ENCODE peak calls at places on chromosomes 12 and 14, in seven cellular contexts. One of them, this sample, is unnamed.

GRCh38 chr12:89980236-89980635 is 271.6 kb upstream of the ATP2B1 start:
- DNase-seq in GM23338: no peak
- DNase-seq in BE2C: no peak
- DNase-seq in sigmoid colon: no peak
- DNase-seq in epithelial cell of proximal tubule: peak
- DNase-seq in CD8-positive, alpha-beta T cell: no peak
- DNase-seq in epithelial cell of esophagus: peak
- DNase-seq in this sample: no peak

GRCh38 chr12:15404485-15404884 is 82.2 kb downstream of the PTPRO start:
- DNase-seq in GM23338: no peak
- DNase-seq in BE2C: no peak
- DNase-seq in sigmoid colon: no peak
- DNase-seq in epithelial cell of proximal tubule: no peak
- DNase-seq in CD8-positive, alpha-beta T cell: no peak
- DNase-seq in epithelial cell of esophagus: peak
- DNase-seq in this sample: no peak

GRCh38 chr14:29320261-29320660 is 553.7 kb downstream of the FOXG1 start:
- DNase-seq in GM23338: no peak
- DNase-seq in BE2C: no peak
- DNase-seq in sigmoid colon: no peak
- DNase-seq in epithelial cell of proximal tubule: no peak
- DNase-seq in CD8-positive, alpha-beta T cell: no peak
- DNase-seq in epithelial cell of esophagus: no peak
- DNase-seq in this sample: no peak

GRCh38 chr14:91108941-91109611 is 4.8 kb upstream of the DGLUCY start:
- DNase-seq in GM23338: no peak
- DNase-seq in BE2C: no peak
- DNase-seq in sigmoid colon: peak
- DNase-seq in epithelial cell of proximal tubule: no peak
- DNase-seq in CD8-positive, alpha-beta T cell: no peak
- DNase-seq in epithelial cell of esophagus: peak
- DNase-seq in this sample: no peak

GRCh38 chr14:38758661-38759060 is 344.4 kb downstream of the SEC23A start:
- DNase-seq in GM23338: no peak
- DNase-seq in BE2C: no peak
- DNase-seq in sigmoid colon: no peak
- DNase-seq in epithelial cell of proximal tubule: no peak
- DNase-seq in CD8-positive, alpha-beta T cell: no peak
- DNase-seq in epithelial cell of esophagus: no peak
- DNase-seq in this sample: no peak

GRCh38 chr12:112013601-112014402 is 576 bp downstream of the ERP29 start:
- DNase-seq in GM23338: peak
- DNase-seq in BE2C: peak
- DNase-seq in sigmoid colon: peak
- DNase-seq in epithelial cell of proximal tubule: peak
- DNase-seq in CD8-positive, alpha-beta T cell: peak
- DNase-seq in epithelial cell of esophagus: peak
- DNase-seq in this sample: peak

GRCh38 chr14:73283592-73284379 is 46.5 kb downstream of the PAPLN start:
- DNase-seq in GM23338: peak
- DNase-seq in BE2C: no peak
- DNase-seq in sigmoid colon: no peak
- DNase-seq in epithelial cell of proximal tubule: no peak
- DNase-seq in CD8-positive, alpha-beta T cell: no peak
- DNase-seq in epithelial cell of esophagus: peak
- DNase-seq in this sample: no peak

GRCh38 chr14:89429206-89430091 is 12.4 kb upstream of the FOXN3 start:
- DNase-seq in GM23338: no peak
- DNase-seq in BE2C: no peak
- DNase-seq in sigmoid colon: peak
- DNase-seq in epithelial cell of proximal tubule: no peak
- DNase-seq in CD8-positive, alpha-beta T cell: no peak
- DNase-seq in epithelial cell of esophagus: peak
- DNase-seq in this sample: no peak

GRCh38 chr12:71865166-71865713 is 25.7 kb downstream of the TBC1D15 start:
- DNase-seq in GM23338: no peak
- DNase-seq in BE2C: peak
- DNase-seq in sigmoid colon: no peak
- DNase-seq in epithelial cell of proximal tubule: peak
- DNase-seq in CD8-positive, alpha-beta T cell: no peak
- DNase-seq in epithelial cell of esophagus: peak
- DNase-seq in this sample: no peak

GRCh38 chr12:112018571-112019237 is 5.5 kb downstream of the ERP29 start:
- DNase-seq in GM23338: no peak
- DNase-seq in BE2C: no peak
- DNase-seq in sigmoid colon: no peak
- DNase-seq in epithelial cell of proximal tubule: no peak
- DNase-seq in CD8-positive, alpha-beta T cell: no peak
- DNase-seq in epithelial cell of esophagus: peak
- DNase-seq in this sample: no peak

GRCh38 chr12:91574391-91574790 is 391.8 kb upstream of the DCN start:
- DNase-seq in GM23338: no peak
- DNase-seq in BE2C: no peak
- DNase-seq in sigmoid colon: no peak
- DNase-seq in epithelial cell of proximal tubule: no peak
- DNase-seq in CD8-positive, alpha-beta T cell: no peak
- DNase-seq in epithelial cell of esophagus: no peak
- DNase-seq in this sample: no peak

GRCh38 chr12:3351731-3352130 is 139.3 kb upstream of the PRMT8 start:
- DNase-seq in GM23338: no peak
- DNase-seq in BE2C: no peak
- DNase-seq in sigmoid colon: no peak
- DNase-seq in epithelial cell of proximal tubule: no peak
- DNase-seq in CD8-positive, alpha-beta T cell: no peak
- DNase-seq in epithelial cell of esophagus: no peak
- DNase-seq in this sample: no peak

GRCh38 chr14:51139221-51139681 is 44.3 kb upstream of the TRIM9 start:
- DNase-seq in GM23338: no peak
- DNase-seq in BE2C: no peak
- DNase-seq in sigmoid colon: no peak
- DNase-seq in epithelial cell of proximal tubule: peak
- DNase-seq in CD8-positive, alpha-beta T cell: no peak
- DNase-seq in epithelial cell of esophagus: peak
- DNase-seq in this sample: no peak

GRCh38 chr14:74176404-74176788 is 62.9 kb upstream of the VSX2 start:
- DNase-seq in GM23338: no peak
- DNase-seq in BE2C: no peak
- DNase-seq in sigmoid colon: no peak
- DNase-seq in epithelial cell of proximal tubule: no peak
- DNase-seq in CD8-positive, alpha-beta T cell: no peak
- DNase-seq in epithelial cell of esophagus: no peak
- DNase-seq in this sample: no peak

GRCh38 chr12:90961154-90961553 is 6.2 kb upstream of the CCER1 start:
- DNase-seq in GM23338: no peak
- DNase-seq in BE2C: no peak
- DNase-seq in sigmoid colon: no peak
- DNase-seq in epithelial cell of proximal tubule: no peak
- DNase-seq in CD8-positive, alpha-beta T cell: no peak
- DNase-seq in epithelial cell of esophagus: no peak
- DNase-seq in this sample: no peak

GRCh38 chr12:126602611-126603010 is 1537.4 kb downstream of the AACS start:
- DNase-seq in GM23338: no peak
- DNase-seq in BE2C: no peak
- DNase-seq in sigmoid colon: no peak
- DNase-seq in epithelial cell of proximal tubule: no peak
- DNase-seq in CD8-positive, alpha-beta T cell: no peak
- DNase-seq in epithelial cell of esophagus: no peak
- DNase-seq in this sample: no peak

GRCh38 chr12:93918262-93918661 is 230.1 kb upstream of the PLXNC1 start:
- DNase-seq in GM23338: no peak
- DNase-seq in BE2C: no peak
- DNase-seq in sigmoid colon: no peak
- DNase-seq in epithelial cell of proximal tubule: peak
- DNase-seq in CD8-positive, alpha-beta T cell: no peak
- DNase-seq in epithelial cell of esophagus: no peak
- DNase-seq in this sample: no peak

GRCh38 chr14:21070610-21071224 is 613 bp downstream of the ARHGEF40 start:
- DNase-seq in GM23338: peak
- DNase-seq in BE2C: peak
- DNase-seq in sigmoid colon: no peak
- DNase-seq in epithelial cell of proximal tubule: no peak
- DNase-seq in CD8-positive, alpha-beta T cell: no peak
- DNase-seq in epithelial cell of esophagus: peak
- DNase-seq in this sample: no peak

GRCh38 chr12:109462868-109463692 is 14.0 kb downstream of the KCTD10 start:
- DNase-seq in GM23338: peak
- DNase-seq in BE2C: peak
- DNase-seq in sigmoid colon: peak
- DNase-seq in epithelial cell of proximal tubule: peak
- DNase-seq in CD8-positive, alpha-beta T cell: no peak
- DNase-seq in epithelial cell of esophagus: peak
- DNase-seq in this sample: no peak

GRCh38 chr14:100802766-100803693 is 22.9 kb upstream of the MEG3 start:
- DNase-seq in GM23338: no peak
- DNase-seq in BE2C: no peak
- DNase-seq in sigmoid colon: no peak
- DNase-seq in epithelial cell of proximal tubule: no peak
- DNase-seq in CD8-positive, alpha-beta T cell: no peak
- DNase-seq in epithelial cell of esophagus: no peak
- DNase-seq in this sample: no peak

GRCh38 chr12:132685400-132685799 is 1.7 kb downstream of the POLE start:
- DNase-seq in GM23338: no peak
- DNase-seq in BE2C: no peak
- DNase-seq in sigmoid colon: no peak
- DNase-seq in epithelial cell of proximal tubule: no peak
- DNase-seq in CD8-positive, alpha-beta T cell: no peak
- DNase-seq in epithelial cell of esophagus: no peak
- DNase-seq in this sample: no peak

GRCh38 chr14:51367600-51367931 is 127.5 kb downstream of the TMX1 start:
- DNase-seq in GM23338: no peak
- DNase-seq in BE2C: no peak
- DNase-seq in sigmoid colon: no peak
- DNase-seq in epithelial cell of proximal tubule: no peak
- DNase-seq in CD8-positive, alpha-beta T cell: no peak
- DNase-seq in epithelial cell of esophagus: peak
- DNase-seq in this sample: no peak

GRCh38 chr14:66046035-66046434 is 440.1 kb upstream of the CCDC196 start:
- DNase-seq in GM23338: no peak
- DNase-seq in BE2C: no peak
- DNase-seq in sigmoid colon: no peak
- DNase-seq in epithelial cell of proximal tubule: no peak
- DNase-seq in CD8-positive, alpha-beta T cell: no peak
- DNase-seq in epithelial cell of esophagus: no peak
- DNase-seq in this sample: no peak

GRCh38 chr14:24734917-24735500 is 101.0 kb upstream of the GZMB start:
- DNase-seq in GM23338: peak
- DNase-seq in BE2C: peak
- DNase-seq in sigmoid colon: no peak
- DNase-seq in epithelial cell of proximal tubule: peak
- DNase-seq in CD8-positive, alpha-beta T cell: no peak
- DNase-seq in epithelial cell of esophagus: peak
- DNase-seq in this sample: no peak

GRCh38 chr12:57491393-57492280 is 3.8 kb downstream of the MARS1 start:
- DNase-seq in GM23338: peak
- DNase-seq in BE2C: no peak
- DNase-seq in sigmoid colon: no peak
- DNase-seq in epithelial cell of proximal tubule: no peak
- DNase-seq in CD8-positive, alpha-beta T cell: no peak
- DNase-seq in epithelial cell of esophagus: no peak
- DNase-seq in this sample: no peak
- TF ChIP-seq CTCF in GM23338: peak
- TF ChIP-seq CTCF in BE2C: peak
- TF ChIP-seq CTCF in sigmoid colon: no peak
- TF ChIP-seq CTCF in epithelial cell of proximal tubule: peak
- TF ChIP-seq CTCF in CD8-positive, alpha-beta T cell: no peak
- TF ChIP-seq CTCF in epithelial cell of esophagus: no peak
- TF ChIP-seq CTCF in this sample: no peak

DNA sequence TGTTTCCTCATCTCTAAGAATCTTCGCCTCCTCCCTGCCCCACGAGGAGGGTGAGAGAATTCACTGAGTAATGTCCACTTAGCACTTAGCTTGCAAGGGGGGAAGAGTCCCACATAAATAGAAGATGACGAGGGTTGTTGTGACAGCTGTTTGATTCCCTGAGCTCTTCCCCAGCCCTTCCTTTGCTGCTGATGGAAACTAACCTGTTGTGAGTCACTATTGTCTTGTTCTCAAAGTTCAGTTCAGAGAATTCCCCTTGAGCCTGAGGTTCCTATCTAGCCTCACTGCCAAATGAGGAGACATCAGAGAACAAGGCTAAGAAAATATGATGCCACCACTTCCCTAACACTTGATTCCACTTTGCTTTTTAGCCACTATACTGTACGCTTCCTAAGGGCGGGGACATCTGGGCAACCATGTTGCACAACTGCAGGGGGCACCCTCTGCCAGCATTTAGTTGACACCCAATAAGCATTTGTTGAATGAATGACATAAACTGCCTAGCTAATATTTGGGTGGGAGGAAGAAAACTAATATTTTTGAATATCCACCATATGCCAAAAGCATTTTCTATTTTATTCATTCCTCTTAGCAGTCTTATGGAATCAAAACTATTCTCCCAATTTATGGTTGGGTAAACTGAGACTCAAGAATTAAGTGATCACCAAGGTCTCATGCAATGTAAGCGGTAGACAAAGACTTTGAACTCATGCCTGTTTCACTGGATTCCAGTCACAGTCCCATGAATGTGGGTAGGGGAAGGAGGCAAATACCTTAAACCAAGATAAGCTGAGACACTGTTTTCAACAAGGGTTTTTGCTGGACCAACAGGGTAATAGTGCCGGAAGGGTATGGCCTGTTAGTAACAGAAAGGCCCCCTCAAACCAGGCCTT is 77.6 kb downstream of the ZFP36L1 start:
- DNase-seq in GM23338: no peak
- DNase-seq in BE2C: no peak
- DNase-seq in sigmoid colon: no peak
- DNase-seq in epithelial cell of proximal tubule: no peak
- DNase-seq in CD8-positive, alpha-beta T cell: no peak
- DNase-seq in epithelial cell of esophagus: peak
- DNase-seq in this sample: no peak
- TF ChIP-seq CTCF in GM23338: peak
- TF ChIP-seq CTCF in BE2C: no peak
- TF ChIP-seq CTCF in sigmoid colon: no peak
- TF ChIP-seq CTCF in epithelial cell of proximal tubule: peak
- TF ChIP-seq CTCF in CD8-positive, alpha-beta T cell: no peak
- TF ChIP-seq CTCF in epithelial cell of esophagus: no peak
- TF ChIP-seq CTCF in this sample: no peak

GRCh38 chr12:75560167-75560566 is 48.8 kb upstream of the KRR1 start:
- DNase-seq in GM23338: peak
- DNase-seq in BE2C: no peak
- DNase-seq in sigmoid colon: no peak
- DNase-seq in epithelial cell of proximal tubule: no peak
- DNase-seq in CD8-positive, alpha-beta T cell: no peak
- DNase-seq in epithelial cell of esophagus: peak
- DNase-seq in this sample: no peak
- TF ChIP-seq CTCF in GM23338: peak
- TF ChIP-seq CTCF in BE2C: peak
- TF ChIP-seq CTCF in sigmoid colon: no peak
- TF ChIP-seq CTCF in epithelial cell of proximal tubule: peak
- TF ChIP-seq CTCF in CD8-positive, alpha-beta T cell: no peak
- TF ChIP-seq CTCF in epithelial cell of esophagus: peak
- TF ChIP-seq CTCF in this sample: no peak

GRCh38 chr12:33605776-33606175 is 166.2 kb upstream of the SYT10 start:
- DNase-seq in GM23338: peak
- DNase-seq in BE2C: no peak
- DNase-seq in sigmoid colon: no peak
- DNase-seq in epithelial cell of proximal tubule: no peak
- DNase-seq in CD8-positive, alpha-beta T cell: no peak
- DNase-seq in epithelial cell of esophagus: peak
- DNase-seq in this sample: no peak
- TF ChIP-seq CTCF in GM23338: peak
- TF ChIP-seq CTCF in BE2C: peak
- TF ChIP-seq CTCF in sigmoid colon: no peak
- TF ChIP-seq CTCF in epithelial cell of proximal tubule: peak
- TF ChIP-seq CTCF in CD8-positive, alpha-beta T cell: no peak
- TF ChIP-seq CTCF in epithelial cell of esophagus: peak
- TF ChIP-seq CTCF in this sample: no peak

This sample was measured in natural killer cell.